ENCODE peak calls at places on chromosomes 16 and 17, in six cellular contexts. One of them, this sample, is unnamed.

GRCh38 chr17:17567114-17567513 is 24.4 kb downstream of the PEMT start:
- DNase-seq in transverse colon: no peak
- DNase-seq in breast epithelium: no peak
- DNase-seq in stomach: peak; percentile 64
- DNase-seq in upper lobe of left lung: no peak
- DNase-seq in K562: no peak
- DNase-seq in this sample: no peak

GRCh38 chr16:11916524-11917285 is 949 bp upstream of the GSPT1 start:
- DNase-seq in stomach: peak; percentile 60
- DNase-seq in breast epithelium: peak; percentile 53
- DNase-seq in transverse colon: peak; percentile 62
- DNase-seq in K562: peak; percentile 36
- DNase-seq in upper lobe of left lung: peak; percentile 47
- DNase-seq in this sample: no peak

GRCh38 chr17:30808785-30809286 is 15.7 kb downstream of the CRLF3 start:
- DNase-seq in stomach: no peak
- DNase-seq in K562: no peak
- DNase-seq in breast epithelium: no peak
- DNase-seq in transverse colon: no peak
- DNase-seq in upper lobe of left lung: no peak
- DNase-seq in this sample: no peak

GRCh38 chr16:6012716-6013115 is 915.1 kb upstream of the EEF2KMT start:
- DNase-seq in K562: no peak
- DNase-seq in transverse colon: no peak
- DNase-seq in stomach: no peak
- DNase-seq in upper lobe of left lung: no peak
- DNase-seq in breast epithelium: no peak
- DNase-seq in this sample: no peak

GRCh38 chr16:75026892-75027391 is 28.1 kb downstream of the ZNRF1 start:
- DNase-seq in K562: no peak
- DNase-seq in stomach: no peak
- DNase-seq in breast epithelium: no peak
- DNase-seq in upper lobe of left lung: no peak
- DNase-seq in transverse colon: no peak
- DNase-seq in this sample: no peak

GRCh38 chr17:16483021-16483645 is 8.9 kb downstream of the LRRC75A start:
- DNase-seq in upper lobe of left lung: no peak
- DNase-seq in breast epithelium: no peak
- DNase-seq in stomach: no peak
- DNase-seq in transverse colon: no peak
- DNase-seq in K562: no peak
- DNase-seq in this sample: no peak

GRCh38 chr16:54266363-54266955 is 20.1 kb downstream of the IRX3 start:
- DNase-seq in stomach: no peak
- DNase-seq in upper lobe of left lung: peak; percentile 38
- DNase-seq in breast epithelium: no peak
- DNase-seq in K562: no peak
- DNase-seq in transverse colon: no peak
- DNase-seq in this sample: peak; percentile 60

GRCh38 chr17:17795296-17795695 is 41.5 kb downstream of the SREBF1 start:
- DNase-seq in upper lobe of left lung: no peak
- DNase-seq in transverse colon: no peak
- DNase-seq in breast epithelium: no peak
- DNase-seq in stomach: no peak
- DNase-seq in K562: no peak
- DNase-seq in this sample: no peak

GRCh38 chr17:42744283-42744805 is 496 bp downstream of the EZH1 start:
- DNase-seq in transverse colon: peak; percentile 80
- DNase-seq in K562: no peak
- DNase-seq in stomach: peak; percentile 76
- DNase-seq in breast epithelium: peak; percentile 81
- DNase-seq in upper lobe of left lung: peak; percentile 83
- DNase-seq in this sample: peak; percentile 87

GRCh38 chr17:44363613-44364159 is at the start of gene FAM171A2:
- DNase-seq in breast epithelium: no peak
- DNase-seq in stomach: peak; percentile 62
- DNase-seq in K562: peak; percentile 89
- DNase-seq in upper lobe of left lung: peak; percentile 56
- DNase-seq in transverse colon: peak; percentile 53
- DNase-seq in this sample: peak; percentile 61

GRCh38 chr17:56593741-56594527 is 435 bp downstream of the NOG start:
- DNase-seq in upper lobe of left lung: peak; percentile 50
- DNase-seq in transverse colon: peak; percentile 16
- DNase-seq in K562: no peak
- DNase-seq in breast epithelium: peak; percentile 62
- DNase-seq in stomach: peak; percentile 56
- DNase-seq in this sample: no peak

GRCh38 chr16:76228546-76229146 is 48.6 kb upstream of the CNTNAP4 start:
- DNase-seq in K562: no peak
- DNase-seq in stomach: no peak
- DNase-seq in transverse colon: no peak
- DNase-seq in breast epithelium: no peak
- DNase-seq in upper lobe of left lung: no peak
- DNase-seq in this sample: no peak

GRCh38 chr16:34801875-34802274 is 1342.5 kb downstream of the TP53TG3F start:
- DNase-seq in stomach: peak; percentile 24
- DNase-seq in K562: no peak
- DNase-seq in breast epithelium: peak; percentile 48
- DNase-seq in upper lobe of left lung: no peak
- DNase-seq in transverse colon: no peak
- DNase-seq in this sample: peak; percentile 36

GRCh38 chr17:50190278-50191069 is 11.0 kb downstream of the COL1A1 start:
- DNase-seq in upper lobe of left lung: no peak
- DNase-seq in K562: no peak
- DNase-seq in transverse colon: no peak
- DNase-seq in breast epithelium: no peak
- DNase-seq in stomach: no peak
- DNase-seq in this sample: no peak

GRCh38 chr17:82014432-82014831 is 8.2 kb downstream of the CENPX start:
- DNase-seq in breast epithelium: no peak
- DNase-seq in upper lobe of left lung: peak; percentile 61
- DNase-seq in K562: no peak
- DNase-seq in stomach: no peak
- DNase-seq in transverse colon: no peak
- DNase-seq in this sample: no peak

GRCh38 chr16:2948807-2949704 is 15.0 kb upstream of the KREMEN2 start:
- DNase-seq in transverse colon: no peak
- DNase-seq in breast epithelium: no peak
- DNase-seq in upper lobe of left lung: no peak
- DNase-seq in stomach: no peak
- DNase-seq in K562: no peak
- DNase-seq in this sample: no peak

GRCh38 chr17:71361691-71362450 is 758.9 kb upstream of the SOX9 start:
- DNase-seq in stomach: no peak
- DNase-seq in transverse colon: no peak
- DNase-seq in K562: no peak
- DNase-seq in upper lobe of left lung: no peak
- DNase-seq in breast epithelium: no peak
- DNase-seq in this sample: no peak

GRCh38 chr16:63617990-63618763 is 1503.7 kb downstream of the CDH11 start:
- DNase-seq in breast epithelium: no peak
- DNase-seq in upper lobe of left lung: no peak
- DNase-seq in transverse colon: no peak
- DNase-seq in stomach: no peak
- DNase-seq in K562: no peak
- DNase-seq in this sample: no peak

GRCh38 chr17:42055496-42055895 is 5.1 kb upstream of the C17orf113 start:
- DNase-seq in breast epithelium: no peak
- DNase-seq in stomach: no peak
- DNase-seq in upper lobe of left lung: no peak
- DNase-seq in K562: peak; percentile 31
- DNase-seq in transverse colon: no peak
- DNase-seq in this sample: no peak

GRCh38 chr17:82028246-82028645 is 3.2 kb upstream of the RAC3 start:
- DNase-seq in stomach: no peak
- DNase-seq in transverse colon: no peak
- DNase-seq in K562: no peak
- DNase-seq in breast epithelium: no peak
- DNase-seq in upper lobe of left lung: no peak
- DNase-seq in this sample: no peak

GRCh38 chr16:50653633-50654524 is 27.2 kb downstream of the SNX20 start:
- DNase-seq in upper lobe of left lung: no peak
- DNase-seq in transverse colon: no peak
- DNase-seq in stomach: no peak
- DNase-seq in K562: no peak
- DNase-seq in breast epithelium: no peak
- DNase-seq in this sample: no peak

GRCh38 chr17:71681427-71682173 is 439.2 kb upstream of the SOX9 start:
- DNase-seq in breast epithelium: no peak
- DNase-seq in stomach: no peak
- DNase-seq in upper lobe of left lung: no peak
- DNase-seq in transverse colon: peak; percentile 17
- DNase-seq in K562: no peak
- DNase-seq in this sample: no peak

GRCh38 chr17:53740312-53740711 is 82.4 kb upstream of the KIF2B start:
- DNase-seq in K562: no peak
- DNase-seq in upper lobe of left lung: no peak
- DNase-seq in transverse colon: no peak
- DNase-seq in stomach: no peak
- DNase-seq in breast epithelium: no peak
- DNase-seq in this sample: no peak

GRCh38 chr16:31215287-31216115 is 1.4 kb downstream of the PYDC1 start:
- DNase-seq in K562: peak; percentile 96
- DNase-seq in transverse colon: peak; percentile 66
- DNase-seq in upper lobe of left lung: peak; percentile 68
- DNase-seq in stomach: peak; percentile 64
- DNase-seq in breast epithelium: no peak
- DNase-seq in this sample: no peak

GRCh38 chr16:31216116-31216469 is 842 bp downstream of the PYDC1 start:
- DNase-seq in transverse colon: no peak
- DNase-seq in stomach: no peak
- DNase-seq in K562: no peak
- DNase-seq in upper lobe of left lung: no peak
- DNase-seq in breast epithelium: no peak
- DNase-seq in this sample: no peak

GRCh38 chr16:31214705-31215286 is 877 bp downstream of the TRIM72 start:
- DNase-seq in K562: no peak
- DNase-seq in upper lobe of left lung: no peak
- DNase-seq in breast epithelium: no peak
- DNase-seq in transverse colon: no peak
- DNase-seq in stomach: no peak
- DNase-seq in this sample: no peak

GRCh38 chr16:31213342-31213741 is 577 bp upstream of the TRIM72 start:
- DNase-seq in upper lobe of left lung: no peak
- DNase-seq in breast epithelium: no peak
- DNase-seq in stomach: no peak
- DNase-seq in K562: no peak
- DNase-seq in transverse colon: no peak
- DNase-seq in this sample: no peak

DNA sequence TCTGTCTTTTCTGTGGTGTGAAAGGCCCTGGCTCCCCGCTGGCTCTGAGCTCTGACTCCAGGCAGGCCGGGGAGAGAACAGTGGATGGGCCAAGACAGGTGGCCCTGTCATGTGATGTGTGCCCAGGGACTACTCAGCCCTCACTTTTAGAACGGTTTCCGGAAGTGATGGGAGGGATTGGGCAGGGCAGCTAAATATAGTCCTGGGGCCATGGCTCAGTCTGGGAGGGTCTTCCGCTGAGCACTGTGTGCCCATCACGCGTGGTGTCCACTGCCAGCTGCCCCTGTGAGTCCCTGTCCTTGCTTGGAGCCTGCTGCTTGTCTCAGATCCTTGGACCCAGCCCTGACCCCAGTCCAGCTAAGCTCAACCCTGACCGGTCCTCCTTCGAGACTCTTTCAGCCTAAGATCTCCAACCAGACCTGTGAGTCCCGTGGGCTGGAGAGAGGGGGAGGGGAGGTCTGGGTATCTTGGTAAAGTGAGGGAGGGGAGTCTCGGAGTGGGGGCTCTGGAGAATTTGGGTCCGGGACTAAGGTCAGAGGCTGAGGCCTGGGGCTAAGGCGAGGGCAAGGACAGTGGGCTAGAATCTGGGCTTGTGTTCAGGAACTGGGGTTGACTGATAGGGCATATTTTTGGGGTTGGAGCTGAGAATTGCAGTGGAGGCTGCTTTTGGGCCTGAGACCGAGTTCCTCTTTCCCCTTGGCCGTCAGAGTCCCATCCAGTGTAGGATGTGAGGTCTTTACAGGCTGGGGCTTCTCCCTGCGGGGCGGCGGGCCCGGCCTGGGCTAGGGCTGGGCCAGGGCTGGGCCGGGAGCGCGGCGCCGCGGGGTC is at the start of gene TRIM72:
- DNase-seq in transverse colon: no peak
- DNase-seq in breast epithelium: no peak
- DNase-seq in stomach: no peak
- DNase-seq in upper lobe of left lung: no peak
- DNase-seq in K562: no peak
- DNase-seq in this sample: no peak
- H3K27me3 ChIP-seq in transverse colon: peaks cover 66% of the 10 kb centered on the region
- H3K27me3 ChIP-seq in breast epithelium: peaks cover 25% of the 10 kb centered on the region
- H3K27me3 ChIP-seq in stomach: peaks cover 4% of the 10 kb centered on the region
- H3K27me3 ChIP-seq in upper lobe of left lung: peaks cover 23% of the 10 kb centered on the region
- H3K27me3 ChIP-seq in K562: no peaks in the 10 kb centered on the region
- H3K27me3 ChIP-seq in this sample: peaks cover 28% of the 10 kb centered on the region

GRCh38 chr17:63399856-63400255 is 46.2 kb downstream of the CYB561 start:
- DNase-seq in upper lobe of left lung: no peak
- DNase-seq in K562: no peak
- DNase-seq in breast epithelium: no peak
- DNase-seq in stomach: peak; percentile 40
- DNase-seq in transverse colon: peak; percentile 40
- DNase-seq in this sample: peak; percentile 78
- TF ChIP-seq POLR2AphosphoS5 in upper lobe of left lung: peak; percentile 70
- TF ChIP-seq POLR2AphosphoS5 in K562: no peak
- TF ChIP-seq POLR2AphosphoS5 in breast epithelium: no peak
- TF ChIP-seq POLR2AphosphoS5 in stomach: peak; percentile 70
- TF ChIP-seq POLR2AphosphoS5 in transverse colon: peak; percentile 68
- TF ChIP-seq POLR2AphosphoS5 in this sample: no peak

GRCh38 chr17:79601604-79602420 is 9.0 kb downstream of the RBFOX3 start:
- DNase-seq in transverse colon: no peak
- DNase-seq in stomach: no peak
- DNase-seq in breast epithelium: no peak
- DNase-seq in upper lobe of left lung: no peak
- DNase-seq in K562: no peak
- DNase-seq in this sample: no peak
- H3K27me3 ChIP-seq in transverse colon: peaks cover 45% of the 10 kb centered on the region
- H3K27me3 ChIP-seq in stomach: peaks cover 4% of the 10 kb centered on the region
- H3K27me3 ChIP-seq in breast epithelium: peaks cover 98% of the 10 kb centered on the region
- H3K27me3 ChIP-seq in upper lobe of left lung: no peaks in the 10 kb centered on the region
- H3K27me3 ChIP-seq in K562: peaks cover 85% of the 10 kb centered on the region
- H3K27me3 ChIP-seq in this sample: peaks cover 98% of the 10 kb centered on the region

DNA sequence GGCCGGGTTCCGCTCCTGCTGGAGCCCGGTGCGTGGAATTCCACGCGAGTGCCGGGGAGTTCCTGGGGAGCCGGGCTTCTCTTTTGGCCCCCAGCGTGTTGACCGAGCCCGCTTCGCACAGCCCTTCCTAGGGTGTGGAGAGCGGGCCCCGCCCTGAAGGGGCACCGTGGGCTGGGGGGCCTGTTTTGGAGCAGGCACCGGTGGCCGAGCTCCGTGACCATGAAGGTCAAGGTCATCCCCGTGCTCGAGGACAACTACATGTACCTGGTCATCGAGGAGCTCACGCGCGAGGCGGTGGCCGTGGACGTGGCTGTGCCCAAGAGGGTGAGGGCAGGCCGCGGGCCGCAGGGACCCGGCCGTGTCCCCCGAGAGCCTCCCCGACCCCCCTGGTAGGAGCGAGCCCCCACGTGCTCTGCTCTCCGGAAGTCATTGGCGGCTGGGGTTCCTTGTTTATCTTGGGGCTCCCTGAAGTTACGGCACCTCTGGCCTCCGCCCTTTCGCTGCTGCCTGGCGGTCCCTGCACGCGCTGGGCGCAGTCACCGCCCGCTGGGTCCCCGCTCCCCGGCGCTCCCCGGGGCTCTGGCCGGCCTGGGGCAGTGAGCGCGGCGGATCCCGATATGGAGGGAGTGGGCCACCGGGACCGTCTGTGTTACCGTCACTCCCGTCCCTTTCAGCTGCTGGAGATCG is 528 bp downstream of the HAGHL start:
- DNase-seq in transverse colon: peak; percentile 36
- DNase-seq in upper lobe of left lung: no peak
- DNase-seq in stomach: no peak
- DNase-seq in breast epithelium: no peak
- DNase-seq in K562: peak; percentile 39
- DNase-seq in this sample: no peak
- TF ChIP-seq POLR2AphosphoS5 in transverse colon: no peak
- TF ChIP-seq POLR2AphosphoS5 in upper lobe of left lung: no peak
- TF ChIP-seq POLR2AphosphoS5 in stomach: no peak
- TF ChIP-seq POLR2AphosphoS5 in breast epithelium: no peak
- TF ChIP-seq POLR2AphosphoS5 in K562: no peak
- TF ChIP-seq POLR2AphosphoS5 in this sample: no peak

This sample was measured in suprapubic skin.